ENCODE peak calls at places on chromosomes 4 and X, in nine cellular contexts. N is COR-L47; S is HFF-Myc; L is naive thymus-derived CD8-positive, alpha-beta T cell; B is adipocyte; D is GDM1; P is ELR; Z is NAMALWA; K is stimulated activated CD4-positive, alpha-beta T cell treated with anti-CD3 and anti-CD28 coated beads, Interleukin-12 subunit alpha, Interleukin-12 subunit beta, amount 100 ng/mL, for 48 hours. J is an unnamed sample.

GRCh38 chr4:145231906-145232700 is 51.7 kb upstream of the OTUD4 start:
- DNase-seq in N (no peak), S (peak), L (no peak), B (peak), D (no peak), P (peak), Z (no peak), K (no peak), J (peak)

GRCh38 chrX:46649421-46650260 is 76.1 kb downstream of the CHST7 start:
- DNase-seq in N (peak), S (no peak), L (no peak), B (peak), D (peak), P (no peak), Z (no peak), K (no peak), J (peak)

GRCh38 chr4:123667496-123667895 is 270.9 kb downstream of the SPRY1 start:
- DNase-seq in N (no peak), S (no peak), L (no peak), B (no peak), D (no peak), P (peak), Z (no peak), K (no peak), J (peak)

GRCh38 chr4:10878861-10879260 is 194.3 kb upstream of the CLNK start:
- DNase-seq in N (no peak), S (no peak), L (no peak), B (no peak), D (no peak), P (no peak), Z (no peak), K (no peak), J (no peak)

GRCh38 chr4:8719421-8719820 is 126.9 kb downstream of the CPZ start:
- DNase-seq in N (no peak), S (no peak), L (no peak), B (no peak), D (no peak), P (no peak), Z (no peak), K (no peak), J (no peak)

GRCh38 chrX:97471071-97471470 is 587.4 kb downstream of the RPA4 start:
- DNase-seq in N (no peak), S (no peak), L (no peak), B (no peak), D (no peak), P (no peak), Z (no peak), K (no peak), J (no peak)

GRCh38 chr4:106264331-106264728 is 51.7 kb downstream of the TBCK start:
- DNase-seq in N (no peak), S (no peak), L (no peak), B (no peak), D (no peak), P (no peak), Z (no peak), K (no peak), J (peak)

GRCh38 chr4:23882976-23883531 is 6.8 kb downstream of the PPARGC1A start:
- DNase-seq in N (no peak), S (no peak), L (no peak), B (no peak), D (no peak), P (no peak), Z (no peak), K (no peak), J (no peak)

GRCh38 chr4:47623916-47624554 is 139.0 kb downstream of the ATP10D start:
- DNase-seq in N (no peak), S (no peak), L (no peak), B (peak), D (no peak), P (peak), Z (no peak), K (no peak), J (peak)

GRCh38 chr4:73676881-73677323 is 56.7 kb upstream of the RASSF6 start:
- DNase-seq in N (peak), S (no peak), L (no peak), B (no peak), D (no peak), P (peak), Z (peak), K (no peak), J (peak)

GRCh38 chr4:167614866-167615265 is 380.6 kb upstream of the SPOCK3 start:
- DNase-seq in N (no peak), S (no peak), L (no peak), B (no peak), D (no peak), P (peak), Z (no peak), K (no peak), J (no peak)

GRCh38 chrX:630007-630921 is at the start of gene SHOX:
- DNase-seq in N (no peak), S (no peak), L (no peak), B (no peak), D (no peak), P (no peak), Z (no peak), K (no peak), J (no peak)